ENCODE peak calls at places on chromosome X, in ten cellular contexts. S, I, R, M, Y, B, C, P, L and J are unnamed samples.

GRCh38 chrX:78105944-78106650 is 2.0 kb downstream of the PGK1 start:
- DNase-seq in Y (no peak), L (no peak), C (no peak), R (no peak), I (no peak), P (no peak), S (peak), B (no peak), M (no peak), J (no peak)

GRCh38 chrX:10636337-10636736 is 16.0 kb upstream of the MID1 start:
- DNase-seq in S (peak), L (peak), R (peak), M (peak), I (no peak), P (no peak), B (no peak), Y (peak), C (peak), J (no peak)

GRCh38 chrX:56798866-56799864 is 70.1 kb downstream of the NBDY start:
- DNase-seq in B (peak), P (no peak), S (no peak), I (no peak), Y (no peak), M (no peak), C (peak), R (peak), L (peak), J (no peak)

GRCh38 chrX:119417842-119418241 is 18.7 kb downstream of the SLC25A43 start:
- DNase-seq in R (no peak), Y (peak), S (no peak), C (peak), B (no peak), L (no peak), I (no peak), P (no peak), M (no peak), J (no peak)

GRCh38 chrX:110418857-110419249 is 60.2 kb downstream of the RTL9 start:
- DNase-seq in Y (peak), M (no peak), B (no peak), L (no peak), C (no peak), I (peak), S (peak), P (no peak), R (no peak), J (no peak)

GRCh38 chrX:1387141-1387776 is 4.7 kb downstream of the SLC25A6 start:
- DNase-seq in C (no peak), M (peak), P (no peak), B (no peak), Y (no peak), L (no peak), S (no peak), R (no peak), I (no peak), J (no peak)

GRCh38 chrX:117120700-117121099 is 657.9 kb upstream of the CT83 start:
- DNase-seq in I (no peak), C (no peak), L (no peak), M (no peak), S (no peak), Y (no peak), P (no peak), B (no peak), R (no peak), J (no peak)

GRCh38 chrX:100648601-100649417 is 4.8 kb downstream of the SRPX2 start:
- DNase-seq in Y (peak), I (peak), M (no peak), C (no peak), L (peak), P (no peak), S (peak), B (no peak), R (peak), J (no peak)

GRCh38 chrX:68632491-68632890 is 15.0 kb upstream of the STARD8 start:
- DNase-seq in M (no peak), R (no peak), P (no peak), S (no peak), I (no peak), B (no peak), Y (no peak), C (no peak), L (no peak), J (no peak)

GRCh38 chrX:72094894-72095293 is 36.8 kb downstream of the RTL5 start:
- DNase-seq in S (peak), L (peak), B (peak), I (no peak), C (no peak), P (no peak), Y (peak), M (peak), R (no peak), J (no peak)

GRCh38 chrX:95884196-95884595 is 800.4 kb upstream of the DIAPH2 start:
- DNase-seq in P (no peak), Y (peak), M (no peak), L (peak), R (no peak), S (no peak), B (no peak), I (no peak), C (peak), J (no peak)

GRCh38 chrX:74438771-74439170 is 17.5 kb downstream of the SLC16A2 start:
- DNase-seq in S (no peak), C (no peak), Y (no peak), B (no peak), M (no peak), L (no peak), I (no peak), R (no peak), P (no peak), J (no peak)

GRCh38 chrX:75181721-75182120 is 25.6 kb upstream of the ABCB7 start:
- DNase-seq in S (peak), C (no peak), I (no peak), R (no peak), L (peak), M (no peak), P (no peak), Y (peak), B (no peak), J (no peak)

GRCh38 chrX:39443240-39443639 is 642.0 kb downstream of the MID1IP1 start:
- DNase-seq in P (no peak), Y (no peak), L (no peak), S (no peak), I (no peak), R (no peak), C (no peak), M (no peak), B (no peak), J (no peak)

GRCh38 chrX:20412871-20413486 is 146.3 kb upstream of the RPS6KA3 start:
- DNase-seq in B (peak), L (no peak), R (no peak), M (no peak), I (no peak), C (no peak), S (no peak), P (no peak), Y (no peak), J (no peak)

GRCh38 chrX:65941775-65942174 is 98.1 kb downstream of the VSIG4 start:
- DNase-seq in B (no peak), L (no peak), I (no peak), C (no peak), S (no peak), P (no peak), M (no peak), R (no peak), Y (no peak), J (no peak)

GRCh38 chrX:13099121-13099520 is 54.7 kb upstream of the FAM9C start:
- DNase-seq in B (no peak), M (no peak), L (no peak), C (no peak), I (no peak), S (no peak), P (no peak), R (no peak), Y (peak), J (no peak)

GRCh38 chrX:101347859-101348451 is 587 bp downstream of the TIMM8A start:
- DNase-seq in L (peak), R (no peak), S (peak), P (no peak), Y (peak), B (no peak), C (peak), I (no peak), M (no peak), J (no peak)

GRCh38 chrX:2284601-2285000 is 216.2 kb downstream of the DHRSX start:
- DNase-seq in P (no peak), B (no peak), S (no peak), R (no peak), C (no peak), M (no peak), I (no peak), Y (no peak), L (no peak), J (no peak)

GRCh38 chrX:39692796-39693195 is 405.0 kb downstream of the BCOR start:
- DNase-seq in S (peak), I (no peak), L (no peak), M (no peak), P (no peak), R (no peak), B (no peak), Y (no peak), C (no peak), J (no peak)

DNA sequence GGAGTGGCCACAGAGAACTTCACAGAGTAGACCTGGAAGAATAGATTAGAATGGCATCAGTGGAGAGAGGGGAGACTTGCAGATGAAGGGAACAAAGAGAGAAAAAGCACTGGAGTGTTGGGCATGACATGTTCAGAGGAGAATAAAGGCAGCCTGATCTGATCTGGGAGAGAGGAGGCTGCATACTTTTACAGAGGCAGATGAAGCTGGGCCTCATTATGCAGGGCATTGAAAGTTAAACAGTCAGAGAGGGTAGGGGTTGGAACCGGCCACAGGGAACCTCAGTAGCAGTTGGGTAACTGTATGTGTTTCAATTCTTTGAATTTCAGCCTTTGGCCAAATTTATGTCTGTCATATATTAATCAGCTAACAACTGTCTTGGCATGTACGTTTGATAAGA is 61.2 kb downstream of the SH3BGRL start:
- DNase-seq in P (no peak), L (no peak), Y (no peak), S (no peak), M (no peak), I (no peak), C (no peak), R (no peak), B (no peak), J (no peak)
- TF ChIP-seq CTCF in P (no peak), L (no peak), Y (no peak), S (no peak), M (no peak), I (no peak), C (no peak), R (no peak), B (no peak), J (no peak)

DNA sequence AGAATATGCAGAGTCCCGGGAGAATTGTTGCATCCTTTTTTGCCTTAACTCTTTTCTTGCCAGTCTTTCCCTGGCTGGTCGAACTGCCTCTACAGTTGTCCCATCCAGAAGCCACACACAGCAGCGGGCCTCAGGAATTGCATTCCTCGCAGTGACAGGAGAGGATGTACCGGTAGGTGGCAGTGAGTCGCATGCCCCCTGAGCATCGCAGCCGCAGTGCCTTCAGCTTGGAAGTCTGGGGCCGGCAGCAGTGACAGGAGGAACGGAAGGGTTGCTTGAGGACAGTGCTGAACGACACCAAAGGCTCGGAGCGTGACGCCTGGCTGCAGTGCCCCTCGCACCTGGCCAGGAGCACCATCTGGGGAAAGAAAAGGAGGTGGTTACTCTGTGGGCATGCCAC is 23.5 kb downstream of the NDP start:
- DNase-seq in I (no peak), S (no peak), C (no peak), M (peak), P (no peak), L (no peak), B (no peak), R (no peak), Y (no peak), J (no peak)
- TF ChIP-seq CTCF in I (peak), S (peak), C (no peak), M (peak), P (peak), L (peak), B (no peak), R (no peak), Y (peak), J (peak)

GRCh38 chrX:8967471-8967870 is 66.5 kb downstream of the FAM9B start:
- DNase-seq in B (no peak), R (no peak), I (no peak), L (no peak), M (no peak), P (no peak), S (no peak), C (no peak), Y (no peak), J (no peak)

GRCh38 chrX:8971116-8971515 is 62.8 kb downstream of the FAM9B start:
- DNase-seq in C (peak), M (no peak), P (no peak), Y (peak), R (no peak), I (peak), L (peak), S (peak), B (no peak), J (peak)
- TF ChIP-seq CTCF in C (peak), M (no peak), P (peak), Y (peak), R (peak), I (peak), L (peak), S (peak), B (peak), J (peak)

GRCh38 chrX:24145340-24146186 is 4.0 kb upstream of the ZFX start:
- DNase-seq in L (peak), B (no peak), C (no peak), S (peak), M (no peak), Y (peak), I (no peak), P (peak), R (no peak), J (no peak)
- TF ChIP-seq CTCF in L (peak), B (no peak), C (no peak), S (no peak), M (no peak), Y (peak), I (no peak), P (peak), R (no peak), J (peak)

GRCh38 chrX:46665232-46666162 is 91.9 kb downstream of the CHST7 start:
- DNase-seq in M (no peak), R (no peak), Y (no peak), B (no peak), C (peak), I (no peak), P (no peak), L (no peak), S (no peak), J (no peak)
- TF ChIP-seq CTCF in M (no peak), R (no peak), Y (no peak), B (no peak), C (no peak), I (no peak), P (no peak), L (no peak), S (no peak), J (no peak)